ENCODE peak calls at places on chromosome 13, in five cellular contexts. J is adrenal gland, O is fibroblast of pulmonary artery, D is mesothelial cell of epicardium, R is GM10248. Q is an unnamed sample.

GRCh38 chr13:33927315-33927714 is 109.4 kb downstream of the RFC3 start:
- DNase-seq in J (peak; percentile 55), O (peak; percentile 67), D (no peak), R (no peak), Q (no peak)

GRCh38 chr13:28045861-28046260 is 54.5 kb downstream of the FLT3 start:
- DNase-seq in J (no peak), O (no peak), D (no peak), R (no peak), Q (no peak)

GRCh38 chr13:110132178-110132975 is 174.6 kb downstream of the COL4A1 start:
- DNase-seq in J (no peak), O (no peak), D (no peak), R (no peak), Q (no peak)

GRCh38 chr13:54185785-54186184 is 1157.2 kb downstream of the OLFM4 start:
- DNase-seq in J (no peak), O (no peak), D (no peak), R (no peak), Q (no peak)

GRCh38 chr13:58574791-58575190 is 943.2 kb downstream of the PCDH17 start:
- DNase-seq in J (no peak), O (no peak), D (no peak), R (no peak), Q (no peak)

GRCh38 chr13:23953860-23954512 is 56.7 kb upstream of the C1QTNF9B start:
- DNase-seq in J (no peak), O (no peak), D (no peak), R (no peak), Q (no peak)

GRCh38 chr13:31982540-31982939 is 49.0 kb upstream of the FRY start:
- DNase-seq in J (peak; percentile 65), O (peak; percentile 96), D (no peak), R (no peak), Q (no peak)

GRCh38 chr13:73610799-73611592 is 523.2 kb downstream of the KLF12 start:
- DNase-seq in J (no peak), O (no peak), D (no peak), R (no peak), Q (no peak)

GRCh38 chr13:38530492-38530891 is 156.4 kb upstream of the FREM2 start:
- DNase-seq in J (no peak), O (peak; percentile 53), D (no peak), R (no peak), Q (no peak)

GRCh38 chr13:33744589-33745369 is 73.2 kb upstream of the RFC3 start:
- DNase-seq in J (no peak), O (peak; percentile 14), D (no peak), R (no peak), Q (no peak)

GRCh38 chr13:38308736-38309135 is 40.9 kb upstream of the UFM1 start:
- DNase-seq in J (no peak), O (peak; percentile 53), D (no peak), R (no peak), Q (no peak)

GRCh38 chr13:43516401-43516826 is 270.4 kb downstream of the ENOX1 start:
- DNase-seq in J (no peak), O (peak; percentile 76), D (no peak), R (no peak), Q (no peak)

GRCh38 chr13:45482571-45483173 is 17.9 kb downstream of the COG3 start:
- DNase-seq in J (no peak), O (peak; percentile 21), D (no peak), R (no peak), Q (no peak)

GRCh38 chr13:112849500-112849899 is 119.5 kb upstream of the MCF2L start:
- DNase-seq in J (no peak), O (no peak), D (no peak), R (no peak), Q (no peak)

GRCh38 chr13:77022341-77022740 is 4.6 kb downstream of the FBXL3 start:
- DNase-seq in J (no peak), O (peak; percentile 51), D (no peak), R (no peak), Q (no peak)

GRCh38 chr13:19888799-19889198 is 25.4 kb upstream of the ZMYM5 start:
- DNase-seq in J (no peak), O (peak; percentile 52), D (no peak), R (no peak), Q (no peak)
- TF ChIP-seq CTCF in J (peak; percentile 46), O (peak; percentile 21), D (no peak), R (no peak), Q (no peak)

DNA sequence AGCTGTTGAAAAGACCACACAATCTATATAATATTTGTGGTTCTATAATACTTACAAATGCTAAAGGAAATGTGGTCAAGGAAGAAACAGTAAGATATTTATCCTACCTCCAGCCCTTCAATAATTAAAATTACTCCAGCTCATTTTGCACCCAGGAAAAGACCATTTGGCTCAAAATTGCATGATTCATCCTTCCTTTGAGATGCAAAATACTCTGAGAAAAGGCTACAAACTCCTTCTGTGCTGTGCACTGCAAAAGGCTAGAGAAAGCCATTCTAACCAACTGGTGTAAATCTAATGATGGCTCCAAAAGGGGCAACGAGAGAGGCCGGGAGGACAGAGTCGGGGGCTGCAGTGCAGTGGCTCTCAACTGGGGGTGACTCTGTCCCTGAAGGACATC is 32.7 kb downstream of the SLC7A1 start:
- DNase-seq in J (no peak), O (no peak), D (no peak), R (no peak), Q (no peak)
- TF ChIP-seq CTCF in J (no peak), O (no peak), D (no peak), R (no peak), Q (no peak)

GRCh38 chr13:40813662-40814454 is 24.4 kb downstream of the SLC25A15 start:
- DNase-seq in J (no peak), O (peak; percentile 48), D (no peak), R (peak; percentile 59), Q (no peak)
- TF ChIP-seq CTCF in J (peak; percentile 39), O (peak; percentile 65), D (no peak), R (no peak), Q (peak; percentile 46)

GRCh38 chr13:41196620-41197019 is 2.3 kb upstream of the KBTBD7 start:
- DNase-seq in J (no peak), O (peak; percentile 5), D (no peak), R (no peak), Q (no peak)
- TF ChIP-seq CTCF in J (no peak), O (peak; percentile 32), D (no peak), R (peak; percentile 31), Q (no peak)

DNA sequence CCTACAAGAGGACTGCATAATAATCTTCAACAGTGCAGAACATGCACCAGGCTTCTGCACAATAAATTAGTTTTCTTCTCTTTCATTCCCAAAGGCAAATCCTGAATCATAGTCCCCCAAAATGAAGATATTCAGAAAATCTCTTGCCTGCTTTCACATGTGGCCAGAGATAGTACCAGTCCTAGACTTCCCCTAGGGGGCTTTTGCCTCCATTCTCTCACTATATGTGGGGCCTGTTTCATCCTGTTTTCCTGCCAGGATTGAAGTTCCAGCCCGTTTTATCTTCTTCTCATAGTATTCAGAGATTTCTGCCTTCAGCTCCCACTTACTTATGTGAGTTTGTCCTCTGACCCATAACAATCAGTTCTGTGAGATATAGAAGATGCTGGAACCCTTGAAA is 421.8 kb upstream of the PCDH9 start:
- DNase-seq in J (no peak), O (no peak), D (no peak), R (no peak), Q (no peak)
- TF ChIP-seq CTCF in J (no peak), O (no peak), D (no peak), R (no peak), Q (no peak)

GRCh38 chr13:81659984-81660383 is 1319.1 kb upstream of the SPRY2 start:
- DNase-seq in J (no peak), O (no peak), D (no peak), R (no peak), Q (no peak)
- TF ChIP-seq CTCF in J (no peak), O (no peak), D (no peak), R (no peak), Q (no peak)

GRCh38 chr13:90757127-90757680 is 590.3 kb upstream of the MIR17HG start:
- DNase-seq in J (no peak), O (no peak), D (no peak), R (no peak), Q (no peak)

GRCh38 chr13:90750021-90750420 is 597.5 kb upstream of the MIR17HG start:
- DNase-seq in J (no peak), O (no peak), D (no peak), R (no peak), Q (no peak)

GRCh38 chr13:90750957-90751356 is 596.5 kb upstream of the MIR17HG start:
- DNase-seq in J (no peak), O (peak; percentile 3), D (no peak), R (no peak), Q (no peak)

GRCh38 chr13:90746230-90746629 is 601.3 kb upstream of the MIR17HG start:
- DNase-seq in J (no peak), O (no peak), D (no peak), R (no peak), Q (no peak)

GRCh38 chr13:90752070-90752469 is 595.4 kb upstream of the MIR17HG start:
- DNase-seq in J (no peak), O (no peak), D (no peak), R (no peak), Q (no peak)
- TF ChIP-seq CTCF in J (no peak), O (no peak), D (no peak), R (no peak), Q (no peak)

GRCh38 chr13:51728972-51729371 is 75.0 kb downstream of the DHRS12 start:
- DNase-seq in J (no peak), O (peak; percentile 94), D (no peak), R (no peak), Q (no peak)

GRCh38 chr13:51729853-51730553 is 74.0 kb downstream of the DHRS12 start:
- DNase-seq in J (peak; percentile 83), O (peak; percentile 90), D (no peak), R (no peak), Q (no peak)

GRCh38 chr13:51730927-51731326 is 73.0 kb downstream of the DHRS12 start:
- DNase-seq in J (no peak), O (no peak), D (no peak), R (no peak), Q (no peak)

GRCh38 chr13:51733656-51734334 is 70.2 kb downstream of the DHRS12 start:
- DNase-seq in J (no peak), O (no peak), D (no peak), R (no peak), Q (no peak)

DNA sequence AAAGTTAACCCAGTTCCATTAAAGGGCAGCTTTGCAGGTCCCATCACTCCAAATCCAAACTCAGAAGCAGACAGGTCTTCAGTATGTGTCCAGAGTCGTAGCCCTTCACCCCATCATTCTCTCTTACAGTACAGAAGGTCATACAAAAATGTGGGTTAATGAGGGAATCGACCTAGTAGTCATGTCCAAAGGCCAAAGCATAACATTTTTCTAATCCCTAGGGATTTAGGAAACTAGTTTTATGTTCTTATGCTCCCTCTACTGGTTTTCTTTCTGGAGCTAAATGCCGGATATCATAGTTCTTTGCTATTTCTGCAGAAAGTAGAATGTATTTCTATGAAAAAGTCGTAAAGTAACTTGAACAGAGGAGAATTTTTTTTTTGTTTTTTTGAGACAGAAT is 72.2 kb downstream of the DHRS12 start:
- DNase-seq in J (no peak), O (peak; percentile 81), D (no peak), R (no peak), Q (no peak)
- TF ChIP-seq CTCF in J (peak; percentile 50), O (peak; percentile 59), D (no peak), R (no peak), Q (no peak)

GRCh38 chr13:86741762-86742285 is 929.3 kb upstream of the SLITRK5 start:
- DNase-seq in J (no peak), O (no peak), D (no peak), R (no peak), Q (no peak)
- TF ChIP-seq CTCF in J (no peak), O (no peak), D (no peak), R (no peak), Q (no peak)